ENCODE peak calls at places on chromosomes 16 and 17, in six cellular contexts. T is Peyer's patch, C is MM.1S, U is IMR-90, G is A549, B is neural progenitor cell. W is an unnamed sample.

GRCh38 chr16:68508641-68509240 is 30.4 kb upstream of the ZFP90 start:
- DNase-seq in C (no peak), T (no peak), B (no peak), G (no peak), U (no peak), W (no peak)

GRCh38 chr17:31269178-31269577 is 27.9 kb downstream of the OMG start:
- DNase-seq in T (no peak), G (no peak), B (no peak), C (no peak), U (no peak), W (no peak)

GRCh38 chr17:83203073-83203471 is 123.7 kb downstream of the METRNL start:
- DNase-seq in G (no peak), U (peak), B (no peak), T (peak), C (no peak), W (peak)

GRCh38 chr16:11133344-11133921 is 122.6 kb downstream of the SOCS1 start:
- DNase-seq in T (peak), U (peak), B (no peak), G (no peak), C (no peak), W (peak)

GRCh38 chr17:51461578-51462004 is 201.2 kb downstream of the UTP18 start:
- DNase-seq in U (peak), T (peak), G (peak), C (peak), B (peak), W (peak)

GRCh38 chr16:47025641-47026040 is 52.2 kb upstream of the DNAJA2 start:
- DNase-seq in T (no peak), C (no peak), G (no peak), B (no peak), U (no peak), W (no peak)

GRCh38 chr16:90077757-90078593 is 844 bp upstream of the PRDM7 start:
- DNase-seq in B (peak), U (peak), C (peak), G (peak), T (peak), W (no peak)

GRCh38 chr17:60355663-60356594 is 36.0 kb downstream of the USP32 start:
- DNase-seq in G (no peak), T (no peak), U (no peak), B (no peak), C (no peak), W (no peak)

GRCh38 chr17:82366749-82367148 is 4.8 kb upstream of the UTS2R start:
- DNase-seq in U (no peak), T (peak), G (no peak), B (no peak), C (no peak), W (peak)

GRCh38 chr16:30121741-30122620 is 1.0 kb downstream of the MAPK3 start:
- DNase-seq in T (peak), B (no peak), G (no peak), U (no peak), C (no peak), W (peak)

GRCh38 chr16:57797216-57797525 is 5.1 kb downstream of the KIFC3 start:
- DNase-seq in C (no peak), B (no peak), T (no peak), U (no peak), G (no peak), W (no peak)
- H3K27ac ChIP-seq in C (peak), B (no peak), T (peak), U (no peak), G (peak), W (no peak)

DNA sequence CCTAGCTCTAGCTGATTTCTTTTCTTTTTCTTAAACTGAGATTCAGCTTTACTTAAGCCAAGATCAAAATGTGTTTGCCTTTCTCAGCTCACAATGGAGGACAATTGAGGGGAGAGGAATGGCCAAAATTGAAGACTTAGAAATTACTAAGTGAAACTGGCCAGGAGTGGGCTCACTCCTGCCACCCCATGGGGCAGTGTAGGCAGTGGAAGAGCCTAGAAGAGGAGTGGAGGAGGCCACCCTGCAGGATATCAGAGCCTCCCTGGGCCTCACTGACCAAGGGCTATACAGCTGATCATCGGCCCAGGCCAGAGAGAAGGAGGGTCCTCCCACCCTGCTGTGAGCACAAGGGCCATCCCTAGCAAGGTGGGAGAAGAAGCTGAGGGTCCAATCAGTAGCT is 119.8 kb downstream of the CCT6B start:
- DNase-seq in B (no peak), T (no peak), C (no peak), G (no peak), U (no peak), W (no peak)
- TF ChIP-seq CTCF in B (peak), T (no peak), C (no peak), G (no peak), U (no peak), W (no peak)

GRCh38 chr16:49821614-49822282 is 34.2 kb downstream of the ZNF423 start:
- DNase-seq in G (no peak), C (no peak), U (no peak), T (no peak), B (peak), W (peak)
- H3K27ac ChIP-seq in G (no peak), C (no peak), U (no peak), T (no peak), B (no peak), W (no peak)

GRCh38 chr17:57721967-57722703 is 23.0 kb downstream of the CCDC182 start:
- DNase-seq in U (no peak), C (no peak), B (no peak), T (no peak), G (no peak), W (no peak)
- TF ChIP-seq CTCF in U (no peak), C (no peak), B (no peak), T (no peak), G (no peak), W (no peak)